ENCODE peak calls at places on chromosomes 12 and 14, in eight cellular contexts. One of them, this sample, is unnamed.

GRCh38 chr12:94289551-94290312 is 141.4 kb downstream of the PLXNC1 start:
- DNase-seq in NCI-H774: no peak
- DNase-seq in H7: no peak
- DNase-seq in heart right ventricle: no peak
- DNase-seq in B cell: no peak
- DNase-seq in stimulated activated effector memory CD8-positive, alpha-beta T cell treated with anti-CD3 and anti-CD28 coated beads, Interleukin-12 subunit alpha, Interleukin-12 subunit beta, amount 100 ng/mL, for 72 hours: no peak
- DNase-seq in NCI-H1105 treated with DMSO at 0.1 percent for 48 hours: peak
- DNase-seq in retina: no peak
- DNase-seq in this sample: no peak

GRCh38 chr12:82525616-82526015 is 161.1 kb upstream of the TMTC2 start:
- DNase-seq in NCI-H1105 treated with DMSO at 0.1 percent for 48 hours: no peak
- DNase-seq in H7: no peak
- DNase-seq in heart right ventricle: no peak
- DNase-seq in retina: no peak
- DNase-seq in stimulated activated effector memory CD8-positive, alpha-beta T cell treated with anti-CD3 and anti-CD28 coated beads, Interleukin-12 subunit alpha, Interleukin-12 subunit beta, amount 100 ng/mL, for 72 hours: no peak
- DNase-seq in B cell: no peak
- DNase-seq in NCI-H774: no peak
- DNase-seq in this sample: no peak

GRCh38 chr12:123445388-123446344 is 9.2 kb upstream of the RILPL2 start:
- DNase-seq in NCI-H774: no peak
- DNase-seq in heart right ventricle: peak
- DNase-seq in NCI-H1105 treated with DMSO at 0.1 percent for 48 hours: no peak
- DNase-seq in retina: no peak
- DNase-seq in B cell: no peak
- DNase-seq in H7: no peak
- DNase-seq in stimulated activated effector memory CD8-positive, alpha-beta T cell treated with anti-CD3 and anti-CD28 coated beads, Interleukin-12 subunit alpha, Interleukin-12 subunit beta, amount 100 ng/mL, for 72 hours: no peak
- DNase-seq in this sample: no peak

GRCh38 chr12:123478762-123479161 is 20.8 kb downstream of the SNRNP35 start:
- DNase-seq in B cell: no peak
- DNase-seq in H7: no peak
- DNase-seq in NCI-H1105 treated with DMSO at 0.1 percent for 48 hours: no peak
- DNase-seq in NCI-H774: no peak
- DNase-seq in stimulated activated effector memory CD8-positive, alpha-beta T cell treated with anti-CD3 and anti-CD28 coated beads, Interleukin-12 subunit alpha, Interleukin-12 subunit beta, amount 100 ng/mL, for 72 hours: no peak
- DNase-seq in heart right ventricle: peak
- DNase-seq in retina: no peak
- DNase-seq in this sample: no peak

GRCh38 chr12:27865421-27865820 is 85.4 kb upstream of the MANSC4 start:
- DNase-seq in stimulated activated effector memory CD8-positive, alpha-beta T cell treated with anti-CD3 and anti-CD28 coated beads, Interleukin-12 subunit alpha, Interleukin-12 subunit beta, amount 100 ng/mL, for 72 hours: no peak
- DNase-seq in heart right ventricle: no peak
- DNase-seq in H7: no peak
- DNase-seq in B cell: no peak
- DNase-seq in NCI-H1105 treated with DMSO at 0.1 percent for 48 hours: no peak
- DNase-seq in retina: no peak
- DNase-seq in NCI-H774: no peak
- DNase-seq in this sample: no peak

GRCh38 chr14:35257809-35258208 is 34.4 kb upstream of the PSMA6 start:
- DNase-seq in NCI-H774: no peak
- DNase-seq in stimulated activated effector memory CD8-positive, alpha-beta T cell treated with anti-CD3 and anti-CD28 coated beads, Interleukin-12 subunit alpha, Interleukin-12 subunit beta, amount 100 ng/mL, for 72 hours: no peak
- DNase-seq in B cell: no peak
- DNase-seq in heart right ventricle: no peak
- DNase-seq in NCI-H1105 treated with DMSO at 0.1 percent for 48 hours: no peak
- DNase-seq in H7: no peak
- DNase-seq in retina: no peak
- DNase-seq in this sample: no peak

GRCh38 chr14:72155379-72155993 is 223.3 kb downstream of the RGS6 start:
- DNase-seq in H7: no peak
- DNase-seq in heart right ventricle: no peak
- DNase-seq in B cell: no peak
- DNase-seq in NCI-H1105 treated with DMSO at 0.1 percent for 48 hours: no peak
- DNase-seq in retina: no peak
- DNase-seq in stimulated activated effector memory CD8-positive, alpha-beta T cell treated with anti-CD3 and anti-CD28 coated beads, Interleukin-12 subunit alpha, Interleukin-12 subunit beta, amount 100 ng/mL, for 72 hours: no peak
- DNase-seq in NCI-H774: no peak
- DNase-seq in this sample: no peak

GRCh38 chr14:103723176-103724081 is 7.8 kb downstream of the ZFYVE21 start:
- DNase-seq in heart right ventricle: no peak
- DNase-seq in retina: no peak
- DNase-seq in H7: no peak
- DNase-seq in stimulated activated effector memory CD8-positive, alpha-beta T cell treated with anti-CD3 and anti-CD28 coated beads, Interleukin-12 subunit alpha, Interleukin-12 subunit beta, amount 100 ng/mL, for 72 hours: no peak
- DNase-seq in NCI-H1105 treated with DMSO at 0.1 percent for 48 hours: no peak
- DNase-seq in NCI-H774: no peak
- DNase-seq in B cell: no peak
- DNase-seq in this sample: no peak

GRCh38 chr12:29278673-29279420 is 102.1 kb downstream of the ERGIC2 start:
- DNase-seq in NCI-H1105 treated with DMSO at 0.1 percent for 48 hours: no peak
- DNase-seq in stimulated activated effector memory CD8-positive, alpha-beta T cell treated with anti-CD3 and anti-CD28 coated beads, Interleukin-12 subunit alpha, Interleukin-12 subunit beta, amount 100 ng/mL, for 72 hours: no peak
- DNase-seq in heart right ventricle: no peak
- DNase-seq in B cell: no peak
- DNase-seq in H7: no peak
- DNase-seq in retina: no peak
- DNase-seq in NCI-H774: no peak
- DNase-seq in this sample: no peak

GRCh38 chr14:93765032-93765626 is 23.2 kb downstream of the PRIMA1 start:
- DNase-seq in stimulated activated effector memory CD8-positive, alpha-beta T cell treated with anti-CD3 and anti-CD28 coated beads, Interleukin-12 subunit alpha, Interleukin-12 subunit beta, amount 100 ng/mL, for 72 hours: no peak
- DNase-seq in H7: no peak
- DNase-seq in NCI-H774: peak
- DNase-seq in B cell: no peak
- DNase-seq in NCI-H1105 treated with DMSO at 0.1 percent for 48 hours: no peak
- DNase-seq in heart right ventricle: no peak
- DNase-seq in retina: peak
- DNase-seq in this sample: no peak

GRCh38 chr12:88409257-88409656 is 171.0 kb downstream of the KITLG start:
- DNase-seq in heart right ventricle: no peak
- DNase-seq in NCI-H1105 treated with DMSO at 0.1 percent for 48 hours: no peak
- DNase-seq in H7: no peak
- DNase-seq in stimulated activated effector memory CD8-positive, alpha-beta T cell treated with anti-CD3 and anti-CD28 coated beads, Interleukin-12 subunit alpha, Interleukin-12 subunit beta, amount 100 ng/mL, for 72 hours: no peak
- DNase-seq in B cell: no peak
- DNase-seq in NCI-H774: no peak
- DNase-seq in retina: no peak
- DNase-seq in this sample: no peak

GRCh38 chr12:109739747-109740693 is 26.4 kb downstream of the FAM222A start:
- DNase-seq in NCI-H1105 treated with DMSO at 0.1 percent for 48 hours: no peak
- DNase-seq in stimulated activated effector memory CD8-positive, alpha-beta T cell treated with anti-CD3 and anti-CD28 coated beads, Interleukin-12 subunit alpha, Interleukin-12 subunit beta, amount 100 ng/mL, for 72 hours: no peak
- DNase-seq in heart right ventricle: peak
- DNase-seq in B cell: no peak
- DNase-seq in H7: peak
- DNase-seq in retina: no peak
- DNase-seq in NCI-H774: no peak
- DNase-seq in this sample: no peak